ENCODE peak calls at places on chromosomes 12 and 14, in nine cellular contexts. D is SJSA1; O is tibial artery; R is ACHN; C is stimulated activated naive CD4-positive, alpha-beta T cell; M is iris pigment epithelial cell; Y is NCI-H524; J is EL; H is nucleus accumbens. P is an unnamed sample.

GRCh38 chr12:53569174-53569557 is 57.0 kb downstream of the ATF7 start:
- DNase-seq in D (no peak), O (no peak), R (no peak), C (no peak), M (peak), Y (no peak), J (peak), H (no peak), P (no peak)

GRCh38 chr12:20490213-20490612 is 121.9 kb downstream of the PDE3A start:
- DNase-seq in D (no peak), O (no peak), R (no peak), C (no peak), M (peak), Y (no peak), J (peak), H (no peak), P (no peak)

GRCh38 chr12:4099276-4099675 is 174.3 kb upstream of the CCND2 start:
- DNase-seq in D (no peak), O (no peak), R (no peak), C (no peak), M (no peak), Y (peak), J (no peak), H (no peak), P (no peak)

GRCh38 chr12:127162902-127163301 is 1104.1 kb upstream of the TMEM132C start:
- DNase-seq in D (peak), O (no peak), R (peak), C (no peak), M (peak), Y (no peak), J (peak), H (no peak), P (no peak)

GRCh38 chr14:86683525-86683924 is 1153.6 kb downstream of the FLRT2 start:
- DNase-seq in D (no peak), O (no peak), R (no peak), C (no peak), M (no peak), Y (peak), J (peak), H (no peak), P (no peak)

GRCh38 chr12:4171742-4172141 is 101.8 kb upstream of the CCND2 start:
- DNase-seq in D (no peak), O (no peak), R (no peak), C (no peak), M (no peak), Y (no peak), J (no peak), H (no peak), P (no peak)

GRCh38 chr12:113931517-113931916 is 34.6 kb downstream of the RBM19 start:
- DNase-seq in D (no peak), O (no peak), R (no peak), C (no peak), M (no peak), Y (no peak), J (no peak), H (no peak), P (no peak)

GRCh38 chr14:23709923-23710322 is 73.8 kb downstream of the DHRS2 start:
- DNase-seq in D (no peak), O (no peak), R (no peak), C (no peak), M (no peak), Y (no peak), J (no peak), H (no peak), P (no peak)

GRCh38 chr12:74598819-74599218 is 61.2 kb downstream of the ATXN7L3B start:
- DNase-seq in D (no peak), O (no peak), R (no peak), C (no peak), M (peak), Y (no peak), J (no peak), H (no peak), P (no peak)

GRCh38 chr12:56220611-56221232 is 1.0 kb downstream of the RNF41 start:
- DNase-seq in D (no peak), O (no peak), R (peak), C (no peak), M (peak), Y (no peak), J (peak), H (no peak), P (no peak)

GRCh38 chr14:74555476-74556050 is 56.5 kb downstream of the LTBP2 start:
- DNase-seq in D (no peak), O (no peak), R (no peak), C (no peak), M (no peak), Y (no peak), J (no peak), H (no peak), P (no peak)

GRCh38 chr14:94392510-94392935 is 4.1 kb upstream of the SERPINA1 start:
- DNase-seq in D (no peak), O (peak), R (no peak), C (no peak), M (peak), Y (no peak), J (peak), H (no peak), P (no peak)

GRCh38 chr14:35213869-35214387 is 78.3 kb upstream of the PSMA6 start:
- DNase-seq in D (no peak), O (no peak), R (peak), C (no peak), M (peak), Y (no peak), J (peak), H (no peak), P (no peak)

GRCh38 chr14:42011221-42011620 is 404.5 kb downstream of the LRFN5 start:
- DNase-seq in D (no peak), O (no peak), R (no peak), C (no peak), M (no peak), Y (no peak), J (no peak), H (no peak), P (no peak)

GRCh38 chr12:67648306-67649164 is at the start of gene DYRK2:
- DNase-seq in D (peak), O (peak), R (peak), C (peak), M (peak), Y (peak), J (peak), H (no peak), P (peak)

GRCh38 chr12:109445224-109445623 is 31.9 kb downstream of the KCTD10 start:
- DNase-seq in D (no peak), O (no peak), R (no peak), C (no peak), M (peak), Y (no peak), J (peak), H (no peak), P (no peak)

GRCh38 chr12:53182836-53183235 is 2.1 kb upstream of the CSAD start:
- DNase-seq in D (no peak), O (no peak), R (no peak), C (no peak), M (no peak), Y (no peak), J (no peak), H (no peak), P (no peak)

GRCh38 chr12:105334568-105334967 is 4.1 kb downstream of the C12orf75 start:
- DNase-seq in D (peak), O (no peak), R (peak), C (no peak), M (peak), Y (no peak), J (peak), H (no peak), P (no peak)